ENCODE peak calls at places on chromosomes 6 and 20, in four cellular contexts. B, Q, I and K are unnamed samples.

GRCh38 chr20:39124064-39124463 is 161.9 kb downstream of the DHX35 start:
- DNase-seq in B (no peak), Q (no peak), I (no peak), K (no peak)

GRCh38 chr20:48592107-48592940 is 235.5 kb downstream of the PREX1 start:
- DNase-seq in B (no peak), Q (no peak), I (no peak), K (no peak)

GRCh38 chr6:110661426-110661825 is 153.8 kb downstream of the CDK19 start:
- DNase-seq in B (no peak), Q (no peak), I (no peak), K (no peak)

GRCh38 chr20:42138711-42139110 is 520.5 kb upstream of the CHD6 start:
- DNase-seq in B (no peak), Q (no peak), I (no peak), K (no peak)

GRCh38 chr6:155248021-155249001 is 15.5 kb upstream of the CLDN20 start:
- DNase-seq in B (peak; percentile 65), Q (peak; percentile 29), I (peak; percentile 49), K (peak; percentile 83)

GRCh38 chr20:58711266-58712051 is 18.9 kb downstream of the NPEPL1 start:
- DNase-seq in B (peak; percentile 16), Q (no peak), I (no peak), K (no peak)

GRCh38 chr6:29016559-29017427 is 11.7 kb upstream of the ZNF311 start:
- DNase-seq in B (peak; percentile 72), Q (peak; percentile 83), I (peak; percentile 51), K (peak; percentile 89)

GRCh38 chr6:105873256-105873704 is 212.9 kb upstream of the PRDM1 start:
- DNase-seq in B (no peak), Q (no peak), I (no peak), K (no peak)

GRCh38 chr6:9064156-9064555 is 628.8 kb upstream of the SLC35B3 start:
- DNase-seq in B (no peak), Q (no peak), I (no peak), K (no peak)

GRCh38 chr6:151213352-151213751 is 26.4 kb upstream of the AKAP12 start:
- DNase-seq in B (no peak), Q (no peak), I (no peak), K (no peak)

GRCh38 chr20:58160451-58161051 is 67.9 kb downstream of the ANKRD60 start:
- DNase-seq in B (no peak), Q (no peak), I (no peak), K (no peak)

GRCh38 chr6:45483501-45483900 is 105.8 kb upstream of the SUPT3H start:
- DNase-seq in B (no peak), Q (no peak), I (no peak), K (no peak)

GRCh38 chr20:19013907-19014306 is 198.5 kb upstream of the SLC24A3 start:
- DNase-seq in B (no peak), Q (no peak), I (no peak), K (no peak)

GRCh38 chr20:52103469-52103910 is 88.1 kb downstream of the ZFP64 start:
- DNase-seq in B (no peak), Q (peak; percentile 80), I (no peak), K (peak; percentile 82)

GRCh38 chr20:59987135-59987534 is 28.9 kb downstream of the CDH26 start:
- DNase-seq in B (no peak), Q (no peak), I (no peak), K (no peak)

GRCh38 chr6:132814716-132815570 is 574 bp downstream of the RPS12 start:
- DNase-seq in B (no peak), Q (no peak), I (no peak), K (no peak)

GRCh38 chr6:138426500-138427123 is 22.6 kb downstream of the HEBP2 start:
- DNase-seq in B (no peak), Q (no peak), I (no peak), K (no peak)

GRCh38 chr6:113328886-113329381 is 528.2 kb upstream of the MARCKS start:
- DNase-seq in B (no peak), Q (no peak), I (no peak), K (no peak)

GRCh38 chr6:81568973-81569372 is 183.5 kb downstream of the TENT5A start:
- DNase-seq in B (no peak), Q (no peak), I (no peak), K (no peak)

GRCh38 chr20:9602834-9603173 is 88.4 kb downstream of the LAMP5 start:
- DNase-seq in B (no peak), Q (no peak), I (no peak), K (no peak)

GRCh38 chr6:125393449-125393858 is 91.7 kb upstream of the HDDC2 start:
- DNase-seq in B (no peak), Q (no peak), I (no peak), K (no peak)

GRCh38 chr20:19211661-19212523 is 550 bp upstream of the SLC24A3 start:
- DNase-seq in B (peak; percentile 30), Q (no peak), I (no peak), K (peak; percentile 73)

GRCh38 chr20:24658920-24659660 is 189.7 kb downstream of the SYNDIG1 start:
- DNase-seq in B (peak; percentile 57), Q (no peak), I (no peak), K (no peak)

GRCh38 chr6:20691185-20691584 is 156.9 kb downstream of the CDKAL1 start:
- DNase-seq in B (no peak), Q (no peak), I (no peak), K (no peak)

GRCh38 chr6:141401851-141402250 is 730.9 kb upstream of the GJE1 start:
- DNase-seq in B (no peak), Q (no peak), I (no peak), K (no peak)

GRCh38 chr6:34912715-34913464 is 23.8 kb downstream of the ANKS1A start:
- DNase-seq in B (no peak), Q (peak; percentile 31), I (no peak), K (no peak)

GRCh38 chr6:107730683-107731314 is 93.3 kb downstream of the SCML4 start:
- DNase-seq in B (no peak), Q (peak; percentile 6), I (no peak), K (no peak)

GRCh38 chr6:117472667-117473066 is 9.8 kb upstream of the DCBLD1 start:
- DNase-seq in B (no peak), Q (no peak), I (no peak), K (no peak)

GRCh38 chr20:36249450-36249849 is 13.2 kb downstream of the AAR2 start:
- DNase-seq in B (no peak), Q (no peak), I (no peak), K (no peak)

GRCh38 chr20:8568068-8568467 is 436.0 kb downstream of the PLCB1 start:
- DNase-seq in B (no peak), Q (no peak), I (no peak), K (no peak)

GRCh38 chr6:139625998-139626975 is 251.8 kb upstream of the CITED2 start:
- DNase-seq in B (no peak), Q (peak; percentile 93), I (no peak), K (peak; percentile 14)

GRCh38 chr6:33372532-33373123 is 19.0 kb upstream of the KIFC1 start:
- DNase-seq in B (no peak), Q (peak; percentile 21), I (no peak), K (peak; percentile 38)

GRCh38 chr6:40799296-40800020 is 212.3 kb upstream of the LRFN2 start:
- DNase-seq in B (no peak), Q (no peak), I (no peak), K (no peak)

GRCh38 chr6:54085526-54085925 is 25.7 kb upstream of the MLIP start:
- DNase-seq in B (no peak), Q (no peak), I (no peak), K (no peak)

GRCh38 chr6:54086439-54086838 is 24.8 kb upstream of the MLIP start:
- DNase-seq in B (no peak), Q (no peak), I (no peak), K (no peak)

GRCh38 chr6:54085047-54085446 is 26.2 kb upstream of the MLIP start:
- DNase-seq in B (no peak), Q (no peak), I (no peak), K (no peak)

GRCh38 chr6:54083301-54083700 is 27.9 kb upstream of the MLIP start:
- DNase-seq in B (no peak), Q (no peak), I (no peak), K (no peak)

DNA sequence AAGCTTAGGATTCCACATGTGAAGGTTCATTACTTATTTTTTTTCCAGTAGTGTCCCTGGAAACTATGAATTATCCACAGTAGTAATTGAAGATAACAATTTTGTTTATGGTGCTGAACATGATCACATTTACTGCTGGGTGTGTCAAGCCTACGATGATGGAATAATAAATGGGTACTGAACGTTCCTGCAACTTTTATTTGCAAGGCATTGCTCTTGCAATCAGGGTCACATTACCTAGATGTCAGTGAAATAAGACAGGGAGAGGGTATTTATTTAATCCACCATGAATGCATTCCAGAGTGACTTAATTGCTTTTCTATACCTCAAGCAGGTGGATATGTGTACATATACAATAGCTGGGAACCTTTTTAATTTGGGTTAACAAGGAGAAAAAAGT is 27.0 kb upstream of the MLIP start:
- DNase-seq in B (no peak), Q (no peak), I (no peak), K (no peak)
- TF ChIP-seq POLR2AphosphoS5 in B (no peak), Q (no peak), I (no peak), K (no peak)

GRCh38 chr20:62390306-62391164 is 3.6 kb downstream of the RPS21 start:
- DNase-seq in B (no peak), Q (no peak), I (no peak), K (no peak)
- TF ChIP-seq POLR2AphosphoS5 in B (no peak), Q (peak; percentile 9), I (no peak), K (peak; percentile 14)

DNA sequence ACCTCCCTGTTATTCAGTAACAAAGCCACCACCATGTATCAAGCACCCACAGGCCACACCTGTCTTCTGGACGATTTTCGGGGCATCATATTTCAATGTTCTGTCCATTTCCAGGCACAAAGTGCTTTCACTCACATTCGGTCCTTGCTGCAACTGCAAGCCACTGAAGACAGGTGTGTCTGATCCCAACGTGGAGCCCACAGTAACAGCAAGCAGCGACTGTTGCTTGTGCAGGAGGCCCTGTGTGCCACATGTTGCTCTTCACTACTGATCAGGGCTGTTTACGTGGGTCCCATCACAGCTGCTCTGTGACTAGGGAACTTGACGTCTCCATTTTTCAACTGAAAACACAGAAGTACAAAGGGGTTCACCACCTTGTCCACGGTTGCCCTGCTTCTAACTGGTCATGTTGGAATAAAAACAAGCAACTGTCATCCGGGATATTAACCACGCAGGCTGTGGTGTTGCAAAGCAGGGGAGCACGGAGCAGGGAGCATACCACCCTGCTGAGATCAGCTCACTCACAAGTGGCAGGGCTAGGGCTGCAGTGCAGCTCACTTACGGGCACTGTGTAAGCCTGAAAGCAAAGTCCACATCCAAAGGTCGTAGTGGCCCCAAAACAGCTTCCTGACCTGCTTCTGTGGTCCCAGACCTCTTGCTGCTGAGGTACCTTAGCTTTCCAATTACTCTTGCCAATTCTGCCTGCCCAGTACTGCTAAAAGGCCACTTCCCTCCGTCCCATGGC is 105.9 kb upstream of the DUSP22 start:
- DNase-seq in B (no peak), Q (no peak), I (no peak), K (no peak)
- TF ChIP-seq POLR2AphosphoS5 in B (no peak), Q (no peak), I (no peak), K (no peak)

GRCh38 chr6:156822747-156823206 is 45.6 kb downstream of the ARID1B start:
- DNase-seq in B (peak; percentile 39), Q (no peak), I (no peak), K (no peak)
- TF ChIP-seq POLR2AphosphoS5 in B (no peak), Q (no peak), I (no peak), K (no peak)